ENCODE peak calls at places on chromosomes 13 and 19, in ten cellular contexts. N is SJSA1, V is iPS DF 6.9, J is IMR-90, X is left ventricle myocardium inferior, K is PC-3, P is esophagus squamous epithelium, W is fibroblast of lung, B is psoas muscle, A is A549. U is an unnamed sample.
A peak's percentile ranks its signal among the peaks of the same experiment; 100 is the strongest.

GRCh38 chr19:12202250-12202649 is 39.4 kb downstream of the ZNF136 start:
- DNase-seq in N (no peak), V (no peak), J (no peak), X (peak; percentile 18), K (no peak), P (no peak), W (no peak), B (no peak), A (no peak), U (no peak)

GRCh38 chr13:47790755-47791154 is 210.3 kb downstream of the SUCLA2 start:
- DNase-seq in N (no peak), V (no peak), J (no peak), X (no peak), K (no peak), P (no peak), W (no peak), B (no peak), A (no peak), U (no peak)

GRCh38 chr19:42306646-42307045 is 4.2 kb upstream of the PAFAH1B3 start:
- DNase-seq in N (no peak), V (no peak), J (no peak), X (no peak), K (no peak), P (no peak), W (no peak), B (no peak), A (no peak), U (no peak)

GRCh38 chr13:98810746-98811145 is 58.3 kb upstream of the SLC15A1 start:
- DNase-seq in N (peak; percentile 63), V (no peak), J (no peak), X (no peak), K (no peak), P (no peak), W (no peak), B (no peak), A (no peak), U (no peak)

GRCh38 chr13:51323824-51324511 is 15.5 kb upstream of the SERPINE3 start:
- DNase-seq in N (no peak), V (no peak), J (no peak), X (no peak), K (no peak), P (no peak), W (no peak), B (no peak), A (no peak), U (no peak)

GRCh38 chr19:41597600-41598041 is 21.7 kb downstream of the CEACAM21 start:
- DNase-seq in N (peak; percentile 62), V (peak; percentile 55), J (peak; percentile 55), X (peak; percentile 22), K (peak; percentile 75), P (peak; percentile 36), W (peak; percentile 42), B (peak; percentile 49), A (peak; percentile 99), U (peak; percentile 38)

GRCh38 chr19:7590256-7590655 is 5.4 kb upstream of the CAMSAP3 start:
- DNase-seq in N (no peak), V (no peak), J (no peak), X (no peak), K (peak; percentile 44), P (no peak), W (no peak), B (no peak), A (no peak), U (no peak)

GRCh38 chr13:20258208-20258962 is 26.3 kb upstream of the GJB6 start:
- DNase-seq in N (no peak), V (no peak), J (no peak), X (no peak), K (no peak), P (no peak), W (no peak), B (no peak), A (peak; percentile 10), U (no peak)

GRCh38 chr13:40562975-40563349 is 103.5 kb downstream of the FOXO1 start:
- DNase-seq in N (no peak), V (no peak), J (no peak), X (no peak), K (no peak), P (no peak), W (peak; percentile 43), B (peak; percentile 22), A (no peak), U (no peak)

GRCh38 chr13:51942189-51942588 is 69.1 kb downstream of the ATP7B start:
- DNase-seq in N (no peak), V (no peak), J (no peak), X (no peak), K (peak; percentile 54), P (no peak), W (no peak), B (no peak), A (no peak), U (no peak)

GRCh38 chr13:108214511-108215383 is 589 bp downstream of the LIG4 start:
- DNase-seq in N (peak; percentile 42), V (no peak), J (no peak), X (no peak), K (peak; percentile 19), P (peak; percentile 41), W (no peak), B (peak; percentile 19), A (no peak), U (no peak)

GRCh38 chr19:50717891-50718254 is 1.7 kb downstream of the SHANK1 start:
- DNase-seq in N (no peak), V (no peak), J (no peak), X (no peak), K (no peak), P (no peak), W (no peak), B (no peak), A (no peak), U (no peak)

GRCh38 chr19:869245-870177 is 10.0 kb downstream of the CFD start:
- DNase-seq in N (peak; percentile 98), V (no peak), J (peak; percentile 96), X (peak; percentile 66), K (peak; percentile 84), P (no peak), W (peak; percentile 96), B (peak; percentile 81), A (peak; percentile 66), U (no peak)

GRCh38 chr13:113623491-113624234 is 34.3 kb downstream of the ATP4B start:
- DNase-seq in N (peak; percentile 83), V (no peak), J (no peak), X (peak; percentile 13), K (no peak), P (no peak), W (no peak), B (no peak), A (no peak), U (no peak)

GRCh38 chr19:6092329-6093286 is 17.7 kb downstream of the RFX2 start:
- DNase-seq in N (peak; percentile 91), V (no peak), J (peak; percentile 88), X (peak; percentile 84), K (peak; percentile 90), P (no peak), W (peak; percentile 90), B (peak; percentile 82), A (peak; percentile 50), U (no peak)

GRCh38 chr19:15506074-15506565 is 2.2 kb upstream of the CYP4F22 start:
- DNase-seq in N (no peak), V (no peak), J (no peak), X (no peak), K (no peak), P (no peak), W (no peak), B (no peak), A (no peak), U (no peak)

GRCh38 chr13:36822786-36823185 is 3.8 kb downstream of the RFXAP start:
- DNase-seq in N (no peak), V (no peak), J (peak; percentile 15), X (no peak), K (no peak), P (no peak), W (peak; percentile 34), B (no peak), A (no peak), U (no peak)
- H3K4me1 ChIP-seq in N (peaks cover 11% of the 10 kb centered on the region), V (no peaks in the 10 kb centered on the region), J (no peaks in the 10 kb centered on the region), X (peaks cover 54% of the 10 kb centered on the region), K (peaks cover 21% of the 10 kb centered on the region), P (peaks cover 5% of the 10 kb centered on the region), W (peaks cover 3% of the 10 kb centered on the region), B (peaks cover 16% of the 10 kb centered on the region), A (peaks cover 9% of the 10 kb centered on the region), U (peaks cover 9% of the 10 kb centered on the region)

DNA sequence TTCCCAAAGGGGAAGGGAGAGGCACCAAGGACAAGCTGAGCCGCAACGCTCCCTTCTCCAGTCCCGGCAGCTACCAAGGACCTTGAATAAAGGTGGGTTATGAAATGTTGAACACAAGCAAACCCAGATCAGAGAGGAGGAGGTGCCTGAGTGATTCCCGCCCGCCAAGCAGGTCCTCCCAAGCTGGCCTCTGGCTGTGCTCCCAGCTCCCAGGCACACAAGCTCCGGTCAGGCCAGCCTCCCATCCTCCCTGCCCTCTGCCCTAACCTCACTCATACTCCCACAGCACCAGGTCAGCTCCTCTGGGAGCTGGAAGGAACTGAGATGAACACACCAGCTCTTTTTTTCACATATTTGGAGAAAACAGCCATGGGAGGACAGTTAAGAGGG is 3.7 kb downstream of the NAPA start:
- DNase-seq in N (no peak), V (no peak), J (no peak), X (peak; percentile 63), K (no peak), P (no peak), W (no peak), B (peak; percentile 52), A (no peak), U (no peak)
- H3K4me1 ChIP-seq in N (peaks cover 11% of the 10 kb centered on the region), V (peaks cover 2% of the 10 kb centered on the region), J (peaks cover 18% of the 10 kb centered on the region), X (peaks cover 93% of the 10 kb centered on the region), K (peaks cover 34% of the 10 kb centered on the region), P (peaks cover 65% of the 10 kb centered on the region), W (peaks cover 31% of the 10 kb centered on the region), B (peaks cover 75% of the 10 kb centered on the region), A (peaks cover 26% of the 10 kb centered on the region), U (peaks cover 22% of the 10 kb centered on the region)

DNA sequence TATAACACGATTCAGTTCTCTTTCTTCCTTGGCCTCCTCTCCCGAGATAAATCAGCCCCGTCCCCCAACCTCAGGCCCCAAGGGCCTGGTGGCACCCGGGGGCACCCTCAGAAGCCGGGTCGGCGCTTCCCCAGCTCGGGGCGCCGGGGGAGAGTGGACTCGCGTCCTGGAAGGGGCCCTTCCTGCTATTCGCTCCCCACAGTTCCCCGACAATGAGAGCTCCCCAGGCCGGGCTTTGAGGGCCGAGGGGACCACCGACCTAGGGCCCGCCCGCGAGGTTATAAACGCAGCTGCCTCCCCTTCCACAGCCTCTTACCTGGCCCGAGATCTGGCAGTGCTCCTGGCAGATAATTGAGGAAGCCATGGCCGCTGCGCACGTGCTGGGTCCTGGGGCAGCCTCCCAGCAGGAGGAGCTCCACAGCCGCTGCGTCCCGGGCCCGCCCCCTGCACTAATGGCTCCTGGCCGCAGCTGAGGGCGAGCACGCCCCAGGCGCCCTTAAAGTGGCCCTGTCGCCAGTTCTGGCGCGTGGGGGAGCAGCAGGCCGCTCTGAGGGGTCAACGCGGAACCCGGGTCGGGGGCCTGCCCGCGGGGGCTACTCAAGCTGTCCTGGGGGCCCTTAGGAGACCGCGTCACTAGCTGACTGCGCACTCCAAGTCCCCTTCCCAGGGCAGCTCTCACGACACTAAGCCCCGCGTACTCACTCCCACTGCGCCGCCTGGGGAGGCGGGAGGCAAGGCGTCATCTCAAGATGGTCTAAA is at the start of gene SOHLH2:
- DNase-seq in N (no peak), V (no peak), J (no peak), X (no peak), K (no peak), P (no peak), W (no peak), B (no peak), A (no peak), U (no peak)
- H3K4me1 ChIP-seq in N (no peaks in the 10 kb centered on the region), V (no peaks in the 10 kb centered on the region), J (no peaks in the 10 kb centered on the region), X (no peaks in the 10 kb centered on the region), K (no peaks in the 10 kb centered on the region), P (no peaks in the 10 kb centered on the region), W (no peaks in the 10 kb centered on the region), B (no peaks in the 10 kb centered on the region), A (no peaks in the 10 kb centered on the region), U (no peaks in the 10 kb centered on the region)

GRCh38 chr13:46173656-46174055 is 8.3 kb downstream of the LCP1 start:
- DNase-seq in N (no peak), V (no peak), J (no peak), X (no peak), K (no peak), P (no peak), W (no peak), B (no peak), A (no peak), U (no peak)
- H3K4me1 ChIP-seq in N (peaks cover 37% of the 10 kb centered on the region), V (no peaks in the 10 kb centered on the region), J (no peaks in the 10 kb centered on the region), X (peaks cover 18% of the 10 kb centered on the region), K (peaks cover 4% of the 10 kb centered on the region), P (no peaks in the 10 kb centered on the region), W (no peaks in the 10 kb centered on the region), B (peaks cover 3% of the 10 kb centered on the region), A (no peaks in the 10 kb centered on the region), U (no peaks in the 10 kb centered on the region)